ENCODE peak calls at places on chromosome 19, in nine cellular contexts. S is H9; D is stimulated activated CD4-positive, alpha-beta T cell treated with anti-CD3 and anti-CD28 coated beads, Interleukin-2, amount 100 ng/mL, for 48 hours; O is fibroblast of gingiva; P is aorta; T is Peyer's patch; G is SW 1271; M is fibroblast of the conjunctiva; R is brain microvascular endothelial cell. L is an unnamed sample.

GRCh38 chr19:10817291-10818038 is 18.5 kb downstream of the TMED1 start:
- DNase-seq in M (peak), G (no peak), S (no peak), T (no peak), D (no peak), O (peak), P (peak), R (peak), L (no peak)

GRCh38 chr19:38781058-38781457 is 7.7 kb upstream of the LGALS7 start:
- DNase-seq in R (no peak), G (no peak), S (no peak), T (no peak), O (no peak), M (no peak), P (peak), D (no peak), L (no peak)

GRCh38 chr19:51026554-51026831 is at the start of gene KLK11:
- DNase-seq in D (no peak), O (no peak), M (no peak), T (no peak), G (no peak), S (no peak), P (no peak), R (no peak), L (no peak)

GRCh38 chr19:43651758-43652545 is 12.3 kb upstream of the CADM4 start:
- DNase-seq in G (peak), R (peak), T (peak), S (peak), P (no peak), O (peak), M (peak), D (peak), L (peak)

GRCh38 chr19:35750167-35750566 is 1.8 kb downstream of the LIN37 start:
- DNase-seq in G (no peak), M (no peak), S (no peak), R (no peak), O (no peak), T (no peak), D (no peak), P (no peak), L (no peak)

GRCh38 chr19:12985049-12985776 is 10.1 kb upstream of the NFIX start:
- DNase-seq in D (no peak), M (no peak), G (no peak), O (peak), R (peak), S (peak), T (peak), P (no peak), L (no peak)

GRCh38 chr19:16161848-16162247 is 11.5 kb downstream of the CIB3 start:
- DNase-seq in R (peak), D (no peak), T (no peak), P (no peak), S (no peak), M (peak), G (peak), O (peak), L (no peak)

GRCh38 chr19:35436477-35437141 is 11.4 kb upstream of the FFAR2 start:
- DNase-seq in P (peak), S (no peak), R (no peak), M (peak), T (peak), O (peak), D (no peak), G (peak), L (no peak)

GRCh38 chr19:7953576-7953975 is 10.1 kb upstream of the TIMM44 start:
- DNase-seq in T (no peak), S (no peak), P (no peak), O (no peak), M (no peak), G (no peak), D (no peak), R (no peak), L (no peak)

GRCh38 chr19:40524133-40524549 is 52.5 kb upstream of the SHKBP1 start:
- DNase-seq in P (no peak), G (no peak), T (no peak), O (no peak), M (no peak), D (no peak), S (no peak), R (no peak), L (no peak)